ENCODE peak calls at places on chromosomes 2 and 18, in five cellular contexts. One of them, this sample, is unnamed.

GRCh38 chr2:150075831-150076230 is 411.6 kb downstream of the RND3 start:
- DNase-seq in H1: no peak
- DNase-seq in HepG2: no peak
- DNase-seq in GM12878: no peak
- DNase-seq in NT2/D1: no peak
- DNase-seq in this sample: no peak

GRCh38 chr2:10978112-10978670 is 66.5 kb downstream of the KCNF1 start:
- DNase-seq in NT2/D1: no peak
- DNase-seq in H1: no peak
- DNase-seq in GM12878: no peak
- DNase-seq in HepG2: no peak
- DNase-seq in this sample: no peak

GRCh38 chr2:103945083-103945482 is 908.8 kb upstream of the POU3F3 start:
- DNase-seq in NT2/D1: no peak
- DNase-seq in HepG2: no peak
- DNase-seq in GM12878: no peak
- DNase-seq in H1: no peak
- DNase-seq in this sample: no peak

GRCh38 chr2:137950238-137950637 is 14.0 kb upstream of the HNMT start:
- DNase-seq in GM12878: no peak
- DNase-seq in NT2/D1: no peak
- DNase-seq in HepG2: no peak
- DNase-seq in H1: no peak
- DNase-seq in this sample: no peak

GRCh38 chr2:10584242-10584753 is 105.5 kb downstream of the NOL10 start:
- DNase-seq in HepG2: peak
- DNase-seq in H1: no peak
- DNase-seq in NT2/D1: no peak
- DNase-seq in GM12878: no peak
- DNase-seq in this sample: no peak

GRCh38 chr2:232352511-232353091 is 25.9 kb upstream of the ALPP start:
- DNase-seq in NT2/D1: no peak
- DNase-seq in GM12878: no peak
- DNase-seq in HepG2: no peak
- DNase-seq in H1: no peak
- DNase-seq in this sample: no peak

GRCh38 chr2:226882606-226883005 is 46.8 kb downstream of the RHBDD1 start:
- DNase-seq in HepG2: no peak
- DNase-seq in GM12878: no peak
- DNase-seq in NT2/D1: no peak
- DNase-seq in H1: no peak
- DNase-seq in this sample: no peak

GRCh38 chr18:3652380-3653262 is 202.6 kb downstream of the TGIF1 start:
- DNase-seq in GM12878: no peak
- DNase-seq in H1: peak
- DNase-seq in NT2/D1: no peak
- DNase-seq in HepG2: peak
- DNase-seq in this sample: peak

GRCh38 chr2:231795525-231796327 is 9.5 kb downstream of the COPS7B start:
- DNase-seq in NT2/D1: no peak
- DNase-seq in HepG2: peak
- DNase-seq in H1: no peak
- DNase-seq in GM12878: no peak
- DNase-seq in this sample: peak

DNA sequence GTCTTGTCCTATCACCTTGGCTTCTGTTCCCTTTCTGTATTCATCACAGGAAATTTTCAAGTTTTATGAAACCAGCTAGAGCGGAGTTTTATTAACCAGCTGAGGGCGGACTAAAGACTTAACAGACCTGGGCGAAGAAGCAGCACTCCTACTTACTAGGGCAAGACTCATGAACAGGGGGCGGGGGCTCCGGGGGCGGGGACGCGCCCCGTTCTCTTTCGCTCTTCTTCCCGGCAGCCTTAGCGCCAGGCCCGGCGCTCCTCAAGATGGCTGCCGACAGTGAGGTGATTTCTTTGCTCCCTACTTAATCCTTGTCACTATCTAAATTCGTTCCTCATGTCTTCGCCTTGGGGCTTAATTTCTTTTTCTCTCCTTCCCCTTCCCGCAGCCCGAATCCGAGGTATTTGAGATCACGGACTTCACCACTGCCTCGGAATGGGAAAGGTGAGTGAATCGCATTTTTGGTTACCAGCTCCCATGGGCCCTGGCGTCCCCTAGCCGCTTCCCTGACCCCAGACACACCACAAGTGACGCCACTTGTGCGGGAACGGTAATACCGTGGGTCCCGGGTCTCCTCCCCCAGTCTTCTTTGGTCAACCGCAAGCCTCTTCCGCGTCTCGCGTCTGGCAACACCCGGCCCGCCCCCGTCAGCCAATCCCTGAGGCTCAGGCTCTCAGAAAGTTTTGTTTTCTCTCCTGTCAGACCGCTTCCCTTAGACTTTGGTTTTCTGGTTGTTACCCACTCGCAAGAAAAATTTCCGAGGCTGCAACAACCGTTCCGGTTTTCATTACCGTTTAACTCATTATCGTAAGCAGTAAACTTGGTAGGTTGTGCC is at the start of gene RAB3GAP1:
- DNase-seq in HepG2: peak
- DNase-seq in GM12878: peak
- DNase-seq in NT2/D1: peak
- DNase-seq in H1: peak
- DNase-seq in this sample: peak
- TF ChIP-seq SUZ12 in HepG2: peak
- TF ChIP-seq SUZ12 in GM12878: no peak
- TF ChIP-seq SUZ12 in NT2/D1: no peak
- TF ChIP-seq SUZ12 in H1: no peak
- TF ChIP-seq SUZ12 in this sample: no peak

GRCh38 chr2:152046940-152047339 is 51.9 kb downstream of the CACNB4 start:
- DNase-seq in NT2/D1: no peak
- DNase-seq in HepG2: no peak
- DNase-seq in GM12878: peak
- DNase-seq in H1: no peak
- DNase-seq in this sample: no peak
- TF ChIP-seq SUZ12 in NT2/D1: no peak
- TF ChIP-seq SUZ12 in HepG2: no peak
- TF ChIP-seq SUZ12 in GM12878: no peak
- TF ChIP-seq SUZ12 in H1: no peak
- TF ChIP-seq SUZ12 in this sample: no peak

DNA sequence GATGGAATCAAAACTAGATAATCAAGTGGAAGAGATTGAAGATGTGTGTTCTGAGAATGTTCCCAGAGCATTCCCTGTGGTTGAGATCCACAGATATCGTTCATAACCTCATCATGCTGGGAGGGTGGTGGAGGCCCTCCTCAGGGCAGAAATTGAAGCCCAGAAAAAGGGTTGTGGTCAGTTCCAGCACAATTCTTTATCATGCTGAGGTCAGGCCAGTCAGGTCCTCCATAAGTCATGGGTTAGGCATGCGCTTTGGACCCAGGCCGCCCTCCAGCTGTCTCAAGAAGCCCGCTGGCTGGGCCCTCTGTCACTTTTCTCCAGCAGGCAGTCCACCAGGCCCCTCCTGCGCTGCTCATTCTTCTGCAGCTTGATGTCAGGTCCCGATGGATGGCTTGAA is 151.1 kb upstream of the NT5C1B start:
- DNase-seq in GM12878: no peak
- DNase-seq in HepG2: no peak
- DNase-seq in H1: no peak
- DNase-seq in NT2/D1: no peak
- DNase-seq in this sample: no peak
- TF ChIP-seq SUZ12 in GM12878: no peak
- TF ChIP-seq SUZ12 in HepG2: no peak
- TF ChIP-seq SUZ12 in H1: no peak
- TF ChIP-seq SUZ12 in NT2/D1: no peak
- TF ChIP-seq SUZ12 in this sample: no peak

GRCh38 chr2:102099536-102100293 is 42.8 kb upstream of the IL1R1 start:
- DNase-seq in NT2/D1: no peak
- DNase-seq in GM12878: no peak
- DNase-seq in HepG2: no peak
- DNase-seq in H1: no peak
- DNase-seq in this sample: no peak
- TF ChIP-seq SUZ12 in NT2/D1: no peak
- TF ChIP-seq SUZ12 in GM12878: no peak
- TF ChIP-seq SUZ12 in HepG2: no peak
- TF ChIP-seq SUZ12 in H1: no peak
- TF ChIP-seq SUZ12 in this sample: no peak

GRCh38 chr18:48834421-48835011 is 116.2 kb downstream of the SMAD7 start:
- DNase-seq in GM12878: peak
- DNase-seq in NT2/D1: no peak
- DNase-seq in HepG2: no peak
- DNase-seq in H1: peak
- DNase-seq in this sample: no peak
- TF ChIP-seq SUZ12 in GM12878: no peak
- TF ChIP-seq SUZ12 in NT2/D1: no peak
- TF ChIP-seq SUZ12 in HepG2: no peak
- TF ChIP-seq SUZ12 in H1: no peak
- TF ChIP-seq SUZ12 in this sample: no peak

GRCh38 chr2:157789933-157790511 is 86.1 kb downstream of the ACVR1 start:
- DNase-seq in HepG2: no peak
- DNase-seq in NT2/D1: no peak
- DNase-seq in GM12878: no peak
- DNase-seq in H1: no peak
- DNase-seq in this sample: no peak

GRCh38 chr2:157789161-157789720 is 86.9 kb downstream of the ACVR1 start:
- DNase-seq in H1: no peak
- DNase-seq in HepG2: no peak
- DNase-seq in NT2/D1: no peak
- DNase-seq in GM12878: no peak
- DNase-seq in this sample: no peak

GRCh38 chr2:157792345-157793052 is 83.6 kb downstream of the ACVR1 start:
- DNase-seq in H1: no peak
- DNase-seq in GM12878: no peak
- DNase-seq in HepG2: no peak
- DNase-seq in NT2/D1: no peak
- DNase-seq in this sample: no peak

GRCh38 chr2:157793053-157793612 is 83.0 kb downstream of the ACVR1 start:
- DNase-seq in GM12878: no peak
- DNase-seq in HepG2: no peak
- DNase-seq in NT2/D1: no peak
- DNase-seq in H1: no peak
- DNase-seq in this sample: no peak

GRCh38 chr2:157790780-157791179 is 85.3 kb downstream of the ACVR1 start:
- DNase-seq in HepG2: no peak
- DNase-seq in NT2/D1: no peak
- DNase-seq in GM12878: no peak
- DNase-seq in H1: no peak
- DNase-seq in this sample: no peak
- TF ChIP-seq SUZ12 in HepG2: no peak
- TF ChIP-seq SUZ12 in NT2/D1: no peak
- TF ChIP-seq SUZ12 in GM12878: no peak
- TF ChIP-seq SUZ12 in H1: no peak
- TF ChIP-seq SUZ12 in this sample: no peak

DNA sequence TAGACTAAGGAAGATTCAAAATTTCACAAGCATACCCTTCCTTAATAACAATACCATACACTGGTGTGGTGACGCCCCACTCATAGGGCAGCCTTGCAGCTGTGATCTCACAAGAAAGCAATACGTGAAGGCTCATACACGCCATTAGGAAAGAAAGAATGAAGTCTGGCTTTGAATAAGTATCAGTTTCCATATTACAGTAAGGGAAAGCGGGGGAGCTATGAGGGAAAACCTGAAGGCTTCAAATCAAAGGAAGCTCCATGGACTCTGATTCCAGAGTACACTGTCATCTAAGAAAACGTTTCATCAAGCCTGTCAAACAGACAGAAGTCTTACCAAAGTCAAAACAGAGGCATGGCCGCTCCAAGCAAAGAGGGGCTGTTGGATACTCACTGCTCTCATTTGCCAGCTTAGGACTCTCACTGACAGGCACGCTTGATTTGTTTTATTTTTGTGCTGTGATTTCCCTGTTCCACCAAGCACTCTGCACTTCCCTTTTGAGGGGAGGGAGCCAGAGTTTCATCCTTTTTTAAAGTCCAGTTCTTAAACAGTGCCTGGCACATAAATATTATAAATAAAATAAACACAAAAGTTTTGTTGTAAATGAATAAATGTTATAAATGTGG is 221.3 kb downstream of the PIEZO2 start:
- DNase-seq in HepG2: no peak
- DNase-seq in NT2/D1: no peak
- DNase-seq in H1: no peak
- DNase-seq in GM12878: peak
- DNase-seq in this sample: no peak
- TF ChIP-seq SUZ12 in HepG2: no peak
- TF ChIP-seq SUZ12 in NT2/D1: no peak
- TF ChIP-seq SUZ12 in H1: no peak
- TF ChIP-seq SUZ12 in GM12878: no peak
- TF ChIP-seq SUZ12 in this sample: no peak

This sample was measured in HEK293T.